ENCODE peak calls at places on chromosome 17, in ten cellular contexts. Z is GOT3; H is T-helper 1 cell; G is GM23338; F is stimulated activated effector memory CD8-positive, alpha-beta T cell treated with anti-CD3 and anti-CD28 coated beads, Interleukin-12 subunit alpha, Interleukin-12 subunit beta, amount 100 ng/mL, for 72 hours; X is lung microvascular endothelial cell; M is HCEC 1CT; N is NCI-H2081 treated with DMSO at 0.1 percent for 48 hours; C is GM12892; K is stimulated activated CD4-positive, alpha-beta T cell treated with anti-CD3 and anti-CD28 coated beads, Interleukin-2, amount 100 ng/mL, for 48 hours. E is an unnamed sample.

GRCh38 chr17:78427140-78427539 is 48.7 kb downstream of the PGS1 start:
- DNase-seq in Z (no peak), H (no peak), G (no peak), F (no peak), X (no peak), M (no peak), N (no peak), C (no peak), K (no peak), E (no peak)

GRCh38 chr17:35745749-35746320 is 7.2 kb downstream of the GAS2L2 start:
- DNase-seq in Z (no peak), H (no peak), G (no peak), F (no peak), X (no peak), M (no peak), N (no peak), C (no peak), K (no peak), E (no peak)

GRCh38 chr17:64216030-64216384 is 47.1 kb downstream of the TEX2 start:
- DNase-seq in Z (no peak), H (no peak), G (no peak), F (no peak), X (peak), M (no peak), N (no peak), C (no peak), K (no peak), E (no peak)

GRCh38 chr17:45339646-45340605 is 23.1 kb upstream of the MAP3K14 start:
- DNase-seq in Z (no peak), H (no peak), G (no peak), F (no peak), X (no peak), M (no peak), N (no peak), C (no peak), K (no peak), E (no peak)

GRCh38 chr17:61410555-61411089 is 11.0 kb downstream of the TBX2 start:
- DNase-seq in Z (no peak), H (peak), G (peak), F (peak), X (peak), M (no peak), N (no peak), C (peak), K (peak), E (peak)

GRCh38 chr17:78315355-78316114 is 44.3 kb downstream of the SOCS3 start:
- DNase-seq in Z (peak), H (no peak), G (peak), F (no peak), X (peak), M (peak), N (peak), C (peak), K (peak), E (no peak)

GRCh38 chr17:79371984-79372383 is 238.9 kb downstream of the RBFOX3 start:
- DNase-seq in Z (no peak), H (no peak), G (no peak), F (no peak), X (no peak), M (no peak), N (no peak), C (no peak), K (no peak), E (no peak)

GRCh38 chr17:16886655-16887322 is 85.1 kb downstream of the TNFRSF13B start:
- DNase-seq in Z (no peak), H (no peak), G (no peak), F (no peak), X (no peak), M (no peak), N (no peak), C (no peak), K (no peak), E (no peak)

GRCh38 chr17:35666070-35666469 is 65.4 kb upstream of the RASL10B start:
- DNase-seq in Z (no peak), H (no peak), G (no peak), F (no peak), X (no peak), M (no peak), N (no peak), C (no peak), K (no peak), E (no peak)

GRCh38 chr17:29084476-29085148 is 41.7 kb downstream of the PIPOX start:
- DNase-seq in Z (no peak), H (no peak), G (peak), F (no peak), X (no peak), M (no peak), N (peak), C (no peak), K (no peak), E (no peak)

GRCh38 chr17:65455972-65456343 is 105.5 kb downstream of the AXIN2 start:
- DNase-seq in Z (no peak), H (no peak), G (peak), F (no peak), X (peak), M (no peak), N (no peak), C (no peak), K (no peak), E (no peak)

GRCh38 chr17:81328489-81328888 is 33.4 kb upstream of the SLC38A10 start:
- DNase-seq in Z (no peak), H (no peak), G (no peak), F (no peak), X (no peak), M (no peak), N (no peak), C (no peak), K (no peak), E (no peak)

GRCh38 chr17:81932333-81932983 is 4.6 kb downstream of the PYCR1 start:
- DNase-seq in Z (no peak), H (no peak), G (no peak), F (no peak), X (no peak), M (no peak), N (no peak), C (no peak), K (no peak), E (no peak)

GRCh38 chr17:10673318-10673717 is 16.2 kb upstream of the MYH3 start:
- DNase-seq in Z (no peak), H (no peak), G (no peak), F (no peak), X (no peak), M (no peak), N (no peak), C (no peak), K (no peak), E (no peak)

GRCh38 chr17:19897108-19897854 is 29.5 kb upstream of the ULK2 start:
- DNase-seq in Z (no peak), H (no peak), G (no peak), F (no peak), X (peak), M (no peak), N (no peak), C (no peak), K (no peak), E (no peak)

GRCh38 chr17:42536372-42537155 is 523 bp downstream of the NAGLU start:
- DNase-seq in Z (peak), H (peak), G (peak), F (peak), X (peak), M (peak), N (peak), C (peak), K (peak), E (peak)

GRCh38 chr17:78652913-78653312 is 75.7 kb upstream of the DNAH17 start:
- DNase-seq in Z (no peak), H (no peak), G (no peak), F (no peak), X (no peak), M (no peak), N (no peak), C (no peak), K (no peak), E (no peak)

GRCh38 chr17:73098919-73099318 is 6.4 kb upstream of the SLC39A11 start:
- DNase-seq in Z (no peak), H (no peak), G (no peak), F (no peak), X (no peak), M (no peak), N (no peak), C (no peak), K (no peak), E (no peak)

GRCh38 chr17:3695723-3696411 is at the start of gene P2RX5:
- DNase-seq in Z (no peak), H (peak), G (peak), F (no peak), X (peak), M (no peak), N (no peak), C (peak), K (peak), E (no peak)

GRCh38 chr17:8126306-8127066 is 2.6 kb upstream of the HES7 start:
- DNase-seq in Z (no peak), H (peak), G (peak), F (peak), X (no peak), M (peak), N (no peak), C (no peak), K (peak), E (no peak)

GRCh38 chr17:28948873-28949184 is 2.5 kb downstream of the PHF12 start:
- DNase-seq in Z (no peak), H (no peak), G (peak), F (no peak), X (peak), M (no peak), N (no peak), C (no peak), K (no peak), E (no peak)

GRCh38 chr17:74820037-74820436 is 39.6 kb downstream of the GRIN2C start:
- DNase-seq in Z (no peak), H (no peak), G (no peak), F (no peak), X (no peak), M (no peak), N (no peak), C (no peak), K (no peak), E (no peak)

GRCh38 chr17:67633751-67634191 is 84.0 kb upstream of the NOL11 start:
- DNase-seq in Z (no peak), H (no peak), G (no peak), F (no peak), X (no peak), M (no peak), N (no peak), C (no peak), K (no peak), E (no peak)

GRCh38 chr17:63399856-63400255 is 46.2 kb downstream of the CYB561 start:
- DNase-seq in Z (no peak), H (no peak), G (no peak), F (no peak), X (no peak), M (peak), N (no peak), C (no peak), K (no peak), E (no peak)

GRCh38 chr17:69969897-69970296 is 105.1 kb upstream of the KCNJ16 start:
- DNase-seq in Z (no peak), H (no peak), G (no peak), F (no peak), X (no peak), M (no peak), N (no peak), C (no peak), K (no peak), E (no peak)

GRCh38 chr17:44024271-44024663 is 9.5 kb upstream of the TMEM101 start:
- DNase-seq in Z (no peak), H (no peak), G (no peak), F (no peak), X (no peak), M (no peak), N (peak), C (no peak), K (no peak), E (no peak)

GRCh38 chr17:352421-353212 is at the start of gene RPH3AL:
- DNase-seq in Z (no peak), H (no peak), G (peak), F (no peak), X (peak), M (no peak), N (no peak), C (no peak), K (no peak), E (no peak)

GRCh38 chr17:42850964-42851363 is at the start of gene AOC3:
- DNase-seq in Z (no peak), H (no peak), G (peak), F (no peak), X (no peak), M (no peak), N (no peak), C (no peak), K (no peak), E (no peak)